ENCODE peak calls at places on chromosome 6, in five cellular contexts. G is breast epithelium, L is GM12892, R is heart left ventricle, Y is suprapubic skin. D is an unnamed sample.

GRCh38 chr6:50305660-50306059 is 255.9 kb upstream of the DEFB112 start:
- DNase-seq in G (no peak), L (no peak), R (no peak), Y (no peak), D (no peak)

GRCh38 chr6:83514877-83515466 is 2.6 kb downstream of the PRSS35 start:
- DNase-seq in G (no peak), L (no peak), R (no peak), Y (no peak), D (peak; percentile 8)

GRCh38 chr6:167140589-167141474 is 16.9 kb downstream of the GPR31 start:
- DNase-seq in G (no peak), L (no peak), R (no peak), Y (no peak), D (no peak)

GRCh38 chr6:9409126-9409525 is 973.8 kb upstream of the SLC35B3 start:
- DNase-seq in G (no peak), L (no peak), R (no peak), Y (no peak), D (no peak)

GRCh38 chr6:151269318-151269995 is 29.7 kb downstream of the AKAP12 start:
- DNase-seq in G (no peak), L (no peak), R (no peak), Y (no peak), D (no peak)

GRCh38 chr6:142853244-142854180 is 91.5 kb downstream of the HIVEP2 start:
- DNase-seq in G (no peak), L (no peak), R (no peak), Y (no peak), D (no peak)

GRCh38 chr6:72784071-72784470 is 162.2 kb downstream of the KCNQ5 start:
- DNase-seq in G (no peak), L (no peak), R (no peak), Y (no peak), D (no peak)

GRCh38 chr6:6556738-6557503 is 31.6 kb upstream of the LY86 start:
- DNase-seq in G (no peak), L (peak; percentile 28), R (no peak), Y (no peak), D (peak; percentile 53)

GRCh38 chr6:157756708-157757429 is 66.2 kb upstream of the SNX9 start:
- DNase-seq in G (peak; percentile 90), L (no peak), R (peak; percentile 90), Y (peak; percentile 92), D (peak; percentile 38)

GRCh38 chr6:122052501-122052900 is 347.0 kb upstream of the HSF2 start:
- DNase-seq in G (no peak), L (no peak), R (no peak), Y (no peak), D (no peak)

GRCh38 chr6:113351183-113351834 is 505.8 kb upstream of the MARCKS start:
- DNase-seq in G (no peak), L (no peak), R (no peak), Y (no peak), D (no peak)

GRCh38 chr6:29970711-29971110 is 28.4 kb downstream of the HLA-A start:
- DNase-seq in G (no peak), L (no peak), R (no peak), Y (no peak), D (no peak)

DNA sequence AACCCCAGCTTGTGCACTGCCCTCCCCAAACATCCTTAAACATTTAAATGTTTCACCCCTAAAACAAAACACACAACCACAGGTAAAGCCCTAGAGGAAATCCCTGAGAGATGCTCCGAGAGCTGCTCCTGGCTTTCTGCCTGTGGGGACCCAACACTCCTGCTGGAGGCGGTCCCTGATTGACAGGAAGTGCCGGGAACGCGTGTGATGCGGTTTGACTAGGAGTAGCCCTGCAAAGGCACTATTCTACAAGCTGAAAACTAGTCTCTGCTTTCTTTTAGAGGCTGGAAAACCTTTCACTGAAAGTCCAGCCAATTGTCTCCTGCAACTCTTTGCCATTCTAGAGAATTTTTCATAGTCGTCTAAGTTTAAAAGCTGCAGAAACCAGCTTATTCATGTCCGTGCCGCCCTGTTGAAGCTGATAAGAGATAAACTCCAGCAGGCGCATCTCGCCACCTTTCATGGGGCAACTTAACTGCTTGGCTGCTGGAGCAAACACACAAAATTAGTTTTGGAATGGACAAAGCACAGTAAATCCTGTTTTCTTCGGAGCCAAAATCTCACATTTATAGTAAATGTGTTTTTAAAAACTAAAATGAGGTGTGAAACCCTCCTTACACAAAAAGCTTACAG is 47.1 kb downstream of the DACT2 start:
- DNase-seq in G (peak; percentile 27), L (no peak), R (no peak), Y (no peak), D (no peak)
- TF ChIP-seq POLR2A in G (no peak), L (no peak), R (no peak), Y (no peak), D (no peak)

DNA sequence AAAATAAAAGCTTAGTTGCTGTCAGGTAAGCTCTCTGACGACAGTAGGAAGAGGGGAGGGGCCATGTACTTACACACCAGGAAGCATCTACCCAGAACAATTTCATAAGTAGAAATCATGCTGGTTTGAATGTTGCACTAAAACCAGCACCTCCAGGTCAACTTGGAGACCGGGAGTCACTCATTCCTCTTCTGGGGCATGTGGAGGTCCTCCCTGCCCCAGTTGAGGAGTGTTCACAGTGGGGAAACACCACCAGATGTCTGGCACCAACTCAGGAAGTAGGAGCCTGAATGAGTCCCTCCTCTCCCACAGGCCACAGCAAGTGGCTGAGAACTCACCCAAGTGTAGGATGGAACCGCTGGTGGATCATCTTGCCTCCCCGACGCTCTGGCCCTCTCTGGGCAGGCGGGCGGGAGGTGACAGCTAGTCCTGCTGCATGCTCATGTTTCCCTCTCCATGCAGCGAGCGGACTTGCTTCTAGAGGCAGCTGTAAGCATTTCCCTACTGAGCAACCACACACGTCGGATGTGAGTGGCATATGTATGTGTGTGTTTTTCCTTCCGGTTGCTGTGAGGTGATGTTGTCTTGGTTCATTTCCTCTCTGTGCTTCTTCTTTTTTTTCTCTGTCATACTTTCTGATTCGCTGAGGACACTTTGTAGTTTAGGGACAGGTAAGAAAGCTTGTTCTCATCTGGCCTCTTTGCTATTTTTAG is 149.5 kb upstream of the NEDD9 start:
- DNase-seq in G (no peak), L (peak; percentile 34), R (no peak), Y (no peak), D (no peak)
- TF ChIP-seq POLR2A in G (no peak), L (peak; percentile 83), R (no peak), Y (no peak), D (no peak)

GRCh38 chr6:95741001-95741400 is 163.7 kb downstream of the MANEA start:
- DNase-seq in G (no peak), L (no peak), R (no peak), Y (no peak), D (no peak)
- TF ChIP-seq POLR2A in G (no peak), L (no peak), R (no peak), Y (no peak), D (no peak)

GRCh38 chr6:169640983-169641382 is 60.8 kb downstream of the WDR27 start:
- DNase-seq in G (no peak), L (no peak), R (no peak), Y (no peak), D (no peak)
- TF ChIP-seq POLR2A in G (no peak), L (no peak), R (no peak), Y (no peak), D (no peak)